ENCODE peak calls at places on chromosomes 5 and 9, in four cellular contexts. B is K562, S is HepG2, O is GM12878. F is an unnamed sample. For H3K4me1, the result is how much of the 10 kb centered on the place peaks cover.

GRCh38 chr9:111008148-111009075 is 29.9 kb downstream of the LPAR1 start:
- DNase-seq in O (no peak), S (no peak), B (no peak), F (peak)

GRCh38 chr5:174317261-174317894 is 271.9 kb downstream of the NSG2 start:
- DNase-seq in B (peak), O (no peak), S (peak), F (peak)

GRCh38 chr9:126704157-126704941 is 90.6 kb downstream of the LMX1B start:
- DNase-seq in O (no peak), B (peak), S (no peak), F (peak)

GRCh38 chr9:21933281-21933680 is 60.9 kb downstream of the CDKN2A start:
- DNase-seq in O (no peak), B (no peak), S (no peak), F (no peak)

GRCh38 chr5:72649449-72649848 is 142.2 kb upstream of the ZNF366 start:
- DNase-seq in B (peak), O (no peak), S (no peak), F (no peak)

GRCh38 chr5:112795944-112796678 is 58.4 kb downstream of the APC start:
- DNase-seq in S (peak), O (no peak), B (no peak), F (no peak)

GRCh38 chr9:118459832-118460425 is 755.7 kb downstream of the TLR4 start:
- DNase-seq in O (no peak), S (no peak), B (no peak), F (no peak)

GRCh38 chr5:56269216-56269927 is 36.2 kb upstream of the ANKRD55 start:
- DNase-seq in B (peak), O (peak), S (peak), F (peak)

GRCh38 chr5:172293745-172294342 is 10.3 kb upstream of the UBTD2 start:
- DNase-seq in O (no peak), S (no peak), B (no peak), F (no peak)

GRCh38 chr5:76958976-76959767 is 6.3 kb downstream of the CRHBP start:
- DNase-seq in B (peak), O (no peak), S (no peak), F (no peak)

GRCh38 chr5:159786901-159787691 is 129.2 kb upstream of the ADRA1B start:
- DNase-seq in O (no peak), B (no peak), S (no peak), F (no peak)

GRCh38 chr9:87040410-87041009 is 93.2 kb upstream of the GAS1 start:
- DNase-seq in S (no peak), B (no peak), O (no peak), F (no peak)

GRCh38 chr5:398475-399295 is 44.3 kb upstream of the EXOC3 start:
- DNase-seq in B (no peak), O (no peak), S (no peak), F (no peak)

GRCh38 chr5:111132731-111133435 is 40.7 kb downstream of the WDR36 start:
- DNase-seq in S (no peak), B (no peak), O (no peak), F (no peak)

GRCh38 chr9:129319076-129319937 is 141.2 kb upstream of the IER5L start:
- DNase-seq in B (no peak), S (no peak), O (no peak), F (no peak)

GRCh38 chr5:122999947-123000563 is 36.5 kb downstream of the PPIC start:
- DNase-seq in B (peak), S (peak), O (peak), F (peak)

GRCh38 chr9:88065609-88066008 is 72.7 kb downstream of the SPATA31C2 start:
- DNase-seq in S (no peak), B (no peak), O (no peak), F (no peak)

GRCh38 chr5:110377411-110378392 is 348.8 kb downstream of the TMEM232 start:
- DNase-seq in O (no peak), S (no peak), B (no peak), F (no peak)

GRCh38 chr9:2925016-2925415 is 81.1 kb upstream of the PUM3 start:
- DNase-seq in B (no peak), O (no peak), S (no peak), F (no peak)

GRCh38 chr5:181052526-181052927 is 12.5 kb downstream of the BTNL9 start:
- DNase-seq in O (no peak), S (no peak), B (no peak), F (peak)

GRCh38 chr5:78601622-78602314 is 46.8 kb downstream of the LHFPL2 start:
- DNase-seq in S (peak), B (no peak), O (no peak), F (peak)

GRCh38 chr5:137613554-137614265 is 114.6 kb upstream of the SPOCK1 start:
- DNase-seq in S (no peak), O (no peak), B (no peak), F (no peak)

GRCh38 chr5:112146323-112146848 is 272.7 kb downstream of the EPB41L4A start:
- DNase-seq in S (no peak), O (peak), B (no peak), F (no peak)

GRCh38 chr5:4862500-4862899 is 277.6 kb upstream of the ADAMTS16 start:
- DNase-seq in S (peak), O (no peak), B (peak), F (peak)

GRCh38 chr5:132829742-132830435 is 558 bp downstream of the SHROOM1 start:
- DNase-seq in B (peak), S (peak), O (no peak), F (peak)

GRCh38 chr9:86175223-86175622 is 75.9 kb upstream of the GOLM1 start:
- DNase-seq in O (no peak), B (no peak), S (no peak), F (no peak)

GRCh38 chr9:5089737-5090136 is 95.7 kb downstream of the INSL6 start:
- DNase-seq in S (no peak), B (no peak), O (no peak), F (no peak)

GRCh38 chr9:79129865-79130480 is 441.8 kb upstream of the TLE4 start:
- DNase-seq in S (peak), B (peak), O (no peak), F (peak)

GRCh38 chr5:146947181-146947941 is 68.8 kb upstream of the PPP2R2B start:
- DNase-seq in O (no peak), S (no peak), B (peak), F (peak)

GRCh38 chr9:22278426-22278825 is 168.2 kb upstream of the DMRTA1 start:
- DNase-seq in B (no peak), O (no peak), S (no peak), F (no peak)

GRCh38 chr5:112682621-112683061 is 55.0 kb upstream of the APC start:
- DNase-seq in B (no peak), O (no peak), S (no peak), F (no peak)

GRCh38 chr5:8615142-8615858 is 746.4 kb downstream of the MTRR start:
- DNase-seq in B (no peak), O (no peak), S (no peak), F (no peak)

GRCh38 chr5:179905144-179905526 is 2.6 kb downstream of the TBC1D9B start:
- DNase-seq in S (no peak), B (no peak), O (no peak), F (no peak)

GRCh38 chr5:179907570-179908324 is at the start of gene TBC1D9B:
- DNase-seq in S (peak), B (peak), O (no peak), F (peak)

GRCh38 chr5:179904463-179905143 is 3.1 kb downstream of the TBC1D9B start:
- DNase-seq in B (no peak), S (no peak), O (no peak), F (no peak)

GRCh38 chr5:179906795-179907569 is 715 bp downstream of the TBC1D9B start:
- DNase-seq in S (no peak), O (no peak), B (peak), F (no peak)

GRCh38 chr5:179906294-179906794 is 1.4 kb downstream of the TBC1D9B start:
- DNase-seq in O (no peak), S (no peak), B (no peak), F (no peak)
- TF ChIP-seq BHLHE40 in O (no peak), S (no peak), B (no peak), F (no peak)

GRCh38 chr9:109369285-109369684 is 48.4 kb upstream of the EPB41L4B start:
- DNase-seq in S (no peak), B (no peak), O (no peak), F (no peak)

GRCh38 chr9:109372246-109372645 is 51.4 kb upstream of the EPB41L4B start:
- DNase-seq in B (no peak), O (no peak), S (no peak), F (no peak)

GRCh38 chr9:109371374-109371773 is 50.5 kb upstream of the EPB41L4B start:
- DNase-seq in B (no peak), S (no peak), O (no peak), F (no peak)
- H3K4me1 ChIP-seq in B (under half), S (under half), O (under half), F (under half)

GRCh38 chr5:156587012-156587411 is 260.0 kb downstream of the SGCD start:
- DNase-seq in B (no peak), S (no peak), O (no peak), F (no peak)

GRCh38 chr5:156585999-156586398 is 259.0 kb downstream of the SGCD start:
- DNase-seq in O (no peak), S (no peak), B (no peak), F (no peak)

GRCh38 chr5:156589859-156590216 is 260.3 kb upstream of the PPP1R2B start:
- DNase-seq in B (no peak), O (no peak), S (no peak), F (no peak)

GRCh38 chr5:156593546-156593945 is 256.5 kb upstream of the PPP1R2B start:
- DNase-seq in S (no peak), O (no peak), B (no peak), F (no peak)

GRCh38 chr5:156589104-156589858 is 260.8 kb upstream of the PPP1R2B start:
- DNase-seq in O (no peak), B (no peak), S (no peak), F (no peak)
- TF ChIP-seq MYC in O (no peak), B (no peak), S (no peak), F (no peak)

DNA sequence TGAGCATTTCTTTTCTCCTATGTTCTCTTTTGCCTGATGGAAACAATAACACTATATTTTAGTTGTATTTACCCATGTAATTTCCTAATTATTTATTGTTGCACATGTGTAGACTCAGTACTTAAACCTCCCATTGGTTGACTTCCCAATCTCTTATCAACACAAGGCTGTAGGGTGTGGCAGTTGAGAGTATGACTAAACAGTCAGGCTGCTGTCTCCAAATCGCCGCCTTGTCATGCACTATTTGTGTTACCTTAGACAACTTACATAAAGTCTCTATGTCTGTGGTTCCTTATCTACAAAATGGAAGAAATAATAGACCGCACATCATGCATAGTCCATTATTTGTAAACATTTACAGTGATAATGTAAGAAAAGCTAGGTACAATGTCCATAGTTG is 68.9 kb upstream of the EFNA5 start:
- DNase-seq in B (no peak), S (no peak), O (no peak), F (no peak)
- TF ChIP-seq BHLHE40 in B (no peak), S (no peak), O (no peak), F (no peak)

DNA sequence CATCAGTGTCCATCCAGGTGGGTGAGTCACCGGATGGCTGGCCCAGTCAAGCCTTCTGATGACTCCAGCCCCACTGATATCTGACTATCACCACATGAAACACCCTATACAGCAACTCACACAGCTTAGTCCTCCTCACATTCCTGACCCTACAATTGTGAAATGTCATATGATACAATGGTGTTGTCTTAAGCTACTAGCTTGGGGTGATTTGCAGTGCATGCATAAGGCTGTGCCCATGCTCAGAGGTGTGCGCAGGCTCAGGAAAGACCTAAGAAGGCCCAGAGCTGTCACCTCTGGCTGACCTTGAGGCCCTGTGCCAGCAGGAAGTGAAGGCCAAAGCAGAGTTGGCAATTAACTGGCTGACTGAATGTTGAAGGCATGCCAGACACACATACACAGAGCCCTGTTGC is 21.5 kb upstream of the SEMA4D start:
- DNase-seq in B (no peak), O (no peak), S (peak), F (no peak)
- H3K4me1 ChIP-seq in B (under half), O (under half), S (under half), F (under half)

GRCh38 chr9:7119612-7120011 is 361.8 kb downstream of the KDM4C start:
- DNase-seq in S (no peak), B (no peak), O (no peak), F (no peak)
- TF ChIP-seq MYC in S (no peak), B (no peak), O (no peak), F (no peak)

DNA sequence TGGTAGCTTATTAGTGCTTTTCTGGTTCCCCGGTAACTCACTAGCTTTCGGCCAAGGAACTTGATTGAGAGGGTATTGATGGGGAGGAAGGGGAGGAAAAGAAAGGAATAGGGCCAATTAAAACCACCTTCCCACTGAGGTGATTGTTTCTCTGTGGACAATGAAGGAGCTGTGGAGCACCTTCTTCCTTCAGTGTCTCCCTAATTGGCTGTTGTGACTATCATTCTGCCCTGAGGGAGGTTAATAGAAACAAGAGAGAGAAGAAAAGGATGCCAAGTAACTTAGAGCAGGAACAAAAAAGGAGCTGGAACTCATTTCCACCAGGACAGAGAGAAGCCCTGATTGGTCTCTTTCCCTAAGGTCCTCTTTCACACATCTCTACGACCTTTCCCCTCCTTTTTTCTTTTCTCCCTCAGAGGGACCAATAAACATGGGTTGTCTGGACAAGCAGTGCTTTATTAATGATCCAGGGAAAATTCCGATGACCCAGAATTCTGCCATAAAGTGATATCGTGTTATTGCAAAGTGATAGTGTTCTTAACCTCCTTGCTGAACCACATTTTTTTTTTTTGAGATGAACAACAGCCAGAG is 218.6 kb downstream of the TMEM167A start:
- DNase-seq in S (no peak), B (no peak), O (no peak), F (no peak)
- TF ChIP-seq BHLHE40 in S (no peak), B (no peak), O (no peak), F (no peak)

GRCh38 chr5:124655943-124656459 is 90.4 kb downstream of the ZNF608 start:
- DNase-seq in B (peak), S (peak), O (no peak), F (peak)

GRCh38 chr5:124652892-124653441 is 93.5 kb downstream of the ZNF608 start:
- DNase-seq in O (no peak), B (no peak), S (no peak), F (no peak)

GRCh38 chr5:124652514-124652819 is 94.0 kb downstream of the ZNF608 start:
- DNase-seq in B (no peak), S (no peak), O (no peak), F (no peak)

GRCh38 chr5:124654418-124654817 is 92.0 kb downstream of the ZNF608 start:
- DNase-seq in O (no peak), B (peak), S (no peak), F (no peak)

GRCh38 chr5:124655211-124655880 is 91.1 kb downstream of the ZNF608 start:
- DNase-seq in B (no peak), S (no peak), O (no peak), F (no peak)
- H3K4me1 ChIP-seq in B (half or more), S (half or more), O (under half), F (half or more)

DNA sequence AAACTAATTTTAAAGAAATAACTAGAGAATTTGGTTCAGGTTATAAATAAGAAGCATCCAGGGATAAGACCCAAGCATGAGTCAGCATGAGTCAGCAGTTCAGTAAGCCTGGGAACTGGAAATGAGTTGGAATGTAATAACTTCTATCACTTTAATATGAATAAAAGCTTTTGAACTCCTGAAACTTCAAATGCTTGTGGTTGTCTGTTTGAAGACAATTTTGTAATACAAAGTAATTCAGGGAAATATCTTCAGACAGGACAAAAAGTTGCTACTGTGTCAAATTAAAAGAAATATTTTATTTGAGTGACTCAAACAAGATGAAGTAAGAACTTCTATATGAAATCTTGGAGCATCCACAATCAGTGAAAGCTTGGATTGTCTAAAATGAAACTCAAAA is 331.2 kb upstream of the DAB2 start:
- DNase-seq in B (peak), O (no peak), S (no peak), F (peak)
- TF ChIP-seq MYC in B (no peak), O (no peak), S (no peak), F (no peak)

DNA sequence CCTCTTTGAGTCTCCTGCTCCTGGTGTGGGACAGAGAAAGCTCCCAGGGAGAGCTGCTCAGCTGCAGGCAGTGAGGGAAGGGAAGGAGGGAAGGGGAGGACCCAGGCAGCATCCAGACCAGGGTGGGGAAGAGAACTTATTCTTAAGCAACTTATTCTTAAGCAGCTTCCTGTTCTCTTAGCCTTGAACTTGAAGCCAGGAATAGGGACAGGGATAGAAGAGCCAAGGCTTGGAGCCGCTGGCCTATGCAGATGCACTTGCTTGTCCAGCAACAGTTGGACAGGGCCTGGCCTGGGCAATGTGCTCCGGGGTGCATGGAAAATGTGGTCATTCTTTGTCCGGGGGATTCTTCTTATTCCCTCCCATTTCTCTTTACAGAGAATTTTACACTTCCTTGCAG is 31.4 kb upstream of the SPTLC1 start:
- DNase-seq in O (no peak), S (no peak), B (no peak), F (no peak)
- TF ChIP-seq BHLHE40 in O (no peak), S (no peak), B (no peak), F (no peak)

F was measured in A549.